ENCODE peak calls at places on chromosomes 13 and 19, in four cellular contexts. Y is fibroblast of the aortic adventitia, L is skeletal muscle cell, R is ascending aorta. H is an unnamed sample.

GRCh38 chr13:30576528-30576927 is 41.2 kb upstream of the USPL1 start:
- DNase-seq in Y (peak; percentile 35), R (no peak), L (peak; percentile 31), H (no peak)

GRCh38 chr13:28817204-28817603 is 2.9 kb upstream of the MTUS2 start:
- DNase-seq in R (no peak), L (no peak), Y (no peak), H (no peak)

GRCh38 chr13:35164324-35164932 is 222.4 kb downstream of the NBEA start:
- DNase-seq in R (no peak), L (no peak), Y (peak; percentile 56), H (no peak)

GRCh38 chr19:38003427-38004099 is 96.6 kb downstream of the SIPA1L3 start:
- DNase-seq in Y (peak; percentile 81), R (no peak), L (peak; percentile 54), H (peak; percentile 93)

GRCh38 chr13:59326717-59327116 is 837.0 kb downstream of the DIAPH3 start:
- DNase-seq in R (no peak), Y (no peak), L (no peak), H (no peak)

GRCh38 chr13:91153372-91153771 is 194.1 kb upstream of the MIR17HG start:
- DNase-seq in Y (no peak), L (peak; percentile 54), R (no peak), H (no peak)

GRCh38 chr19:48870048-48870447 is 1.6 kb upstream of the PLEKHA4 start:
- DNase-seq in Y (no peak), R (no peak), L (no peak), H (no peak)

GRCh38 chr13:31199849-31200635 is at the start of gene B3GLCT:
- DNase-seq in Y (peak; percentile 68), R (no peak), L (no peak), H (peak; percentile 94)

GRCh38 chr13:28574617-28575142 is 79.8 kb upstream of the FLT1 start:
- DNase-seq in L (peak; percentile 94), R (no peak), Y (peak; percentile 88), H (no peak)

GRCh38 chr19:2744113-2744512 is 4.3 kb upstream of the SLC39A3 start:
- DNase-seq in L (no peak), R (no peak), Y (no peak), H (no peak)

GRCh38 chr19:11767633-11768133 is 883 bp downstream of the ZNF441 start:
- DNase-seq in R (peak; percentile 8), L (no peak), Y (peak; percentile 38), H (peak; percentile 18)

GRCh38 chr19:49506575-49507105 is 5.8 kb upstream of the FCGRT start:
- DNase-seq in L (no peak), R (no peak), Y (peak; percentile 47), H (no peak)

GRCh38 chr13:85833938-85834337 is 34.7 kb upstream of the SLITRK6 start:
- DNase-seq in Y (no peak), L (no peak), R (no peak), H (no peak)

GRCh38 chr13:29605860-29606526 is 10.5 kb upstream of the SLC7A1 start:
- DNase-seq in Y (no peak), R (no peak), L (no peak), H (no peak)

GRCh38 chr19:29546583-29547190 is 20.9 kb downstream of the VSTM2B start:
- DNase-seq in Y (no peak), R (no peak), L (no peak), H (no peak)

GRCh38 chr19:2624537-2625091 is 77.9 kb downstream of the GNG7 start:
- DNase-seq in L (no peak), R (no peak), Y (no peak), H (no peak)

GRCh38 chr19:14375582-14376291 is 5.5 kb upstream of the ADGRE5 start:
- DNase-seq in Y (peak; percentile 54), L (no peak), R (peak; percentile 43), H (no peak)

GRCh38 chr13:114151031-114151430 is 18.6 kb upstream of the RASA3 start:
- DNase-seq in L (no peak), R (no peak), Y (no peak), H (no peak)

GRCh38 chr19:10831980-10832658 is 3.9 kb downstream of the TMED1 start:
- DNase-seq in Y (no peak), R (no peak), L (no peak), H (no peak)

GRCh38 chr13:47680752-47681151 is 320.3 kb downstream of the SUCLA2 start:
- DNase-seq in L (peak; percentile 40), Y (peak; percentile 44), R (no peak), H (no peak)

GRCh38 chr13:78022164-78022877 is 103.7 kb upstream of the EDNRB start:
- DNase-seq in Y (peak; percentile 61), R (peak; percentile 10), L (peak; percentile 20), H (peak; percentile 32)

GRCh38 chr19:53553865-53554791 is 16.2 kb downstream of the ZNF331 start:
- DNase-seq in Y (peak; percentile 90), R (peak; percentile 61), L (peak; percentile 81), H (peak; percentile 74)

GRCh38 chr19:39737351-39737750 is 478 bp downstream of the CLC start:
- DNase-seq in Y (no peak), L (no peak), R (no peak), H (no peak)

GRCh38 chr13:106373989-106374572 is 161.4 kb downstream of the EFNB2 start:
- DNase-seq in L (peak; percentile 68), Y (peak; percentile 80), R (no peak), H (no peak)

GRCh38 chr19:39407644-39408391 is 1.2 kb downstream of the ZFP36 start:
- DNase-seq in L (no peak), R (no peak), Y (peak; percentile 28), H (peak; percentile 71)

GRCh38 chr19:46818812-46819211 is 30.4 kb upstream of the SLC1A5 start:
- DNase-seq in Y (peak; percentile 38), L (no peak), R (no peak), H (no peak)

GRCh38 chr19:55156202-55157063 is 1.1 kb downstream of the TNNI3 start:
- DNase-seq in L (no peak), R (no peak), Y (peak; percentile 55), H (no peak)

GRCh38 chr19:9353011-9353410 is 9.8 kb upstream of the ZNF177 start:
- DNase-seq in L (no peak), Y (no peak), R (no peak), H (no peak)

GRCh38 chr19:9348671-9349070 is 14.1 kb upstream of the ZNF177 start:
- DNase-seq in Y (no peak), L (no peak), R (no peak), H (no peak)

GRCh38 chr19:9345005-9345404 is 17.8 kb upstream of the ZNF177 start:
- DNase-seq in R (no peak), Y (no peak), L (no peak), H (no peak)

GRCh38 chr19:9352505-9352904 is 10.3 kb upstream of the ZNF177 start:
- DNase-seq in R (no peak), Y (no peak), L (no peak), H (no peak)

GRCh38 chr19:9348253-9348652 is 14.6 kb upstream of the ZNF177 start:
- DNase-seq in R (no peak), L (no peak), Y (no peak), H (no peak)
- H3K4me3 ChIP-seq in R (no peak overlapping the region), L (no peak overlapping the region), Y (no peak overlapping the region), H (no peak overlapping the region)

GRCh38 chr19:4138445-4138844 is 14.5 kb upstream of the MAP2K2 start:
- DNase-seq in L (no peak), R (no peak), Y (no peak), H (no peak)

GRCh38 chr19:4140237-4140711 is 13.2 kb upstream of the CREB3L3 start:
- DNase-seq in Y (peak; percentile 79), L (no peak), R (no peak), H (no peak)

GRCh38 chr19:4144666-4145261 is 8.7 kb upstream of the CREB3L3 start:
- DNase-seq in R (no peak), L (no peak), Y (peak; percentile 88), H (no peak)

GRCh38 chr19:4136680-4137088 is 12.8 kb upstream of the MAP2K2 start:
- DNase-seq in Y (no peak), L (no peak), R (no peak), H (no peak)

GRCh38 chr19:4139614-4140236 is 13.7 kb upstream of the CREB3L3 start:
- DNase-seq in Y (peak; percentile 55), R (peak; percentile 15), L (no peak), H (peak; percentile 69)
- H3K4me3 ChIP-seq in Y (no peak overlapping the region), R (no peak overlapping the region), L (no peak overlapping the region), H (no peak overlapping the region)

GRCh38 chr13:42396901-42397670 is 125.1 kb downstream of the AKAP11 start:
- DNase-seq in Y (peak; percentile 15), L (no peak), R (no peak), H (no peak)

GRCh38 chr13:42400188-42400833 is 128.4 kb downstream of the AKAP11 start:
- DNase-seq in L (no peak), R (no peak), Y (no peak), H (no peak)

GRCh38 chr13:42401376-42401775 is 129.4 kb downstream of the AKAP11 start:
- DNase-seq in R (no peak), L (no peak), Y (no peak), H (no peak)

GRCh38 chr13:42396501-42396900 is 124.5 kb downstream of the AKAP11 start:
- DNase-seq in R (no peak), Y (no peak), L (no peak), H (no peak)

DNA sequence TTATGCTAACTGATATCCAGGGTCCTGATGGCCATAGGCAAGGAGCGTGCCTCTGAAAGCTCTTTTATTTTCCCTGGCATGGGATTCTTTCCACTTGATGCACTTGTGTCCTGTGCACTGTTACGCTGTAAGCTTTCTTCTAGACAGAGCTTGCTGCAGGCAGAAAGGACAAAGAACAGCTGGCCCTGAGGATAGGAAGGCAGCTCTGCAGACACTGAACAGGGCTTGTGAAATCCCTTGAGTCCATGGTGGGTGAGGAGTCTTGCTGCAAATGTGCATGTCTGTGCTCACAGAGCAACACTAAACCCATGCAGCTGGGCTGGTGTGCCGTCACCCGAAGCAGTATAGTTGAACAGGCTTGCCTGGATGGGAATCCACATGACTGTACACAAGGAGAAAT is 126.6 kb downstream of the AKAP11 start:
- DNase-seq in Y (peak; percentile 2), L (peak; percentile 21), R (no peak), H (no peak)
- H3K4me3 ChIP-seq in Y (no peak overlapping the region), L (no peak overlapping the region), R (no peak overlapping the region), H (no peak overlapping the region)

GRCh38 chr13:39554371-39554770 is 48.6 kb downstream of the LHFPL6 start:
- DNase-seq in R (no peak), Y (peak; percentile 18), L (no peak), H (no peak)

GRCh38 chr13:39556856-39557255 is 46.1 kb downstream of the LHFPL6 start:
- DNase-seq in Y (no peak), L (no peak), R (no peak), H (no peak)

GRCh38 chr13:39561971-39562370 is 41.0 kb downstream of the LHFPL6 start:
- DNase-seq in Y (no peak), R (no peak), L (no peak), H (no peak)

GRCh38 chr13:39559838-39560237 is 43.2 kb downstream of the LHFPL6 start:
- DNase-seq in Y (no peak), L (no peak), R (no peak), H (no peak)

DNA sequence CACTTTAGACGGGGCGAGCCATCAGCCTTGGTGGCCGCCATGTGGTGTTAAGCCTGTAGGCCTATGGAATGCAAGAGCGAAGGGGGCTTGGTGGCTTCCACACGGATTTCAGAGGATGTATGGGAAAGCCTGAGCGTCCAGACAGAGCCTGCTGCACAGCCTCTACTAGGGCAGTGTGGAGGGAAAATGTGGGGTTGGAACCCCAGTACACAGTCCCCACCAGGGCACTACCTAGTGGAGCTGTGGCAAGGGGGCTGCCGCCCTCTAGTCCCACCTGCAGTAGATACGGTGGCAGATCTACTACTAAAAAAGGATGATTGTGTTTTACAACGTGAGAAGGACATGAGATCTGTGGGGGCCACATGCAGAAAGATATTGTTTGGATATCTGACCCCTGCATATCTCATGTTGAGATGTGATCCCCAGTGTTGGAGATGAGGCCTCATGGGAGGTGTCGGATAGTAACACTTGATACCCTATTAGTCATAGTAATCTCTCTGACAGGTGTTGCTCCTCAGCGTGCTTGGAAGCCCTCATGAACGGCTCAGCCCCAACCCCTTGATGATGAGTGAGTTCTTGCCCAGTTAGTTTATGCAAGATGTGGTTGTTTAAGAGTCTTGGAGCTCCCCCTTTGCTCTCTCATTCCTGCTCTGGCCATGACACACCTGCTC is 45.6 kb downstream of the LHFPL6 start:
- DNase-seq in R (no peak), Y (no peak), L (no peak), H (no peak)
- H3K4me3 ChIP-seq in R (no peak overlapping the region), Y (no peak overlapping the region), L (no peak overlapping the region), H (no peak overlapping the region)